ENCODE peak calls at places on chromosomes 5 and 9, in nine cellular contexts. U is NCI-H460, X is lung, B is HL-60, V is EL, N is T47D, R is AG08396, H is neural progenitor cell, Z is putamen. J is an unnamed sample.

GRCh38 chr5:15704397-15704947 is 204.5 kb downstream of the FBXL7 start:
- DNase-seq in N (no peak), B (no peak), U (no peak), R (no peak), H (no peak), Z (no peak), V (peak), X (no peak), J (no peak)

GRCh38 chr5:151630088-151630487 is 39.0 kb upstream of the FAT2 start:
- DNase-seq in V (peak), Z (no peak), B (no peak), U (no peak), H (no peak), N (no peak), R (no peak), X (no peak), J (no peak)

GRCh38 chr5:176401281-176402205 is 13.0 kb downstream of the HIGD2A start:
- DNase-seq in B (no peak), X (no peak), Z (no peak), R (no peak), N (no peak), V (no peak), H (no peak), U (no peak), J (no peak)

GRCh38 chr9:36980148-36980974 is 53.7 kb downstream of the PAX5 start:
- DNase-seq in R (no peak), Z (no peak), V (no peak), B (peak), X (no peak), N (no peak), U (no peak), H (peak), J (no peak)

GRCh38 chr5:102815560-102816324 is 60.6 kb downstream of the PAM start:
- DNase-seq in R (no peak), X (no peak), H (no peak), U (no peak), N (no peak), B (no peak), Z (no peak), V (no peak), J (no peak)

GRCh38 chr5:158277276-158277675 is 418.3 kb upstream of the CLINT1 start:
- DNase-seq in H (no peak), V (no peak), Z (no peak), U (no peak), R (no peak), B (no peak), N (no peak), X (no peak), J (no peak)

GRCh38 chr5:134594336-134594735 is 38.3 kb downstream of the SAR1B start:
- DNase-seq in Z (no peak), H (no peak), U (no peak), X (no peak), N (no peak), B (no peak), V (no peak), R (no peak), J (no peak)

GRCh38 chr5:73304381-73304780 is 131.4 kb downstream of the TMEM174 start:
- DNase-seq in X (no peak), V (peak), H (no peak), B (no peak), U (no peak), R (no peak), N (no peak), Z (no peak), J (no peak)

GRCh38 chr5:82413302-82414042 is 135.3 kb upstream of the RPS23 start:
- DNase-seq in Z (no peak), U (no peak), X (no peak), N (no peak), B (no peak), R (peak), V (peak), H (no peak), J (no peak)

GRCh38 chr5:145925353-145925752 is 11.0 kb upstream of the SH3RF2 start:
- DNase-seq in V (peak), X (no peak), H (peak), B (no peak), Z (no peak), U (peak), N (no peak), R (peak), J (no peak)

J was measured in esophagus muscularis mucosa.